ENCODE peak calls at places on chromosomes 16 and 17, in ten cellular contexts. J, W, U, E, M, D, Y, K, N and C are unnamed samples.

GRCh38 chr17:74182041-74182783 is 21.3 kb upstream of the RPL38 start:
- DNase-seq in J (no peak), W (no peak), U (no peak), E (no peak), M (peak; percentile 55), D (no peak), Y (no peak), K (no peak), N (no peak), C (no peak)

GRCh38 chr16:57308041-57308440 is 23.6 kb upstream of the PLLP start:
- DNase-seq in J (no peak), W (no peak), U (peak; percentile 33), E (no peak), M (peak; percentile 13), D (peak; percentile 17), Y (no peak), K (no peak), N (no peak), C (no peak)

GRCh38 chr16:3986235-3986544 is 105.7 kb upstream of the CREBBP start:
- DNase-seq in J (no peak), W (no peak), U (no peak), E (no peak), M (no peak), D (no peak), Y (no peak), K (no peak), N (no peak), C (no peak)

GRCh38 chr16:77574867-77575619 is 140.2 kb upstream of the ADAMTS18 start:
- DNase-seq in J (no peak), W (no peak), U (no peak), E (peak; percentile 23), M (no peak), D (no peak), Y (no peak), K (no peak), N (no peak), C (no peak)

GRCh38 chr17:48601528-48602430 is 3.0 kb downstream of the HOXB6 start:
- DNase-seq in J (no peak), W (no peak), U (no peak), E (no peak), M (no peak), D (no peak), Y (no peak), K (no peak), N (no peak), C (no peak)

GRCh38 chr17:34620458-34620857 is 41.1 kb downstream of the TMEM132E start:
- DNase-seq in J (no peak), W (no peak), U (no peak), E (no peak), M (no peak), D (no peak), Y (no peak), K (no peak), N (no peak), C (no peak)

GRCh38 chr17:74271281-74271680 is 2.8 kb upstream of the DNAI2 start:
- DNase-seq in J (no peak), W (no peak), U (no peak), E (no peak), M (no peak), D (no peak), Y (peak; percentile 42), K (no peak), N (peak; percentile 20), C (no peak)

GRCh38 chr16:47695746-47696145 is 234.6 kb downstream of the PHKB start:
- DNase-seq in J (no peak), W (no peak), U (no peak), E (no peak), M (no peak), D (no peak), Y (no peak), K (no peak), N (no peak), C (no peak)

GRCh38 chr17:69672924-69673323 is 258.4 kb downstream of the MAP2K6 start:
- DNase-seq in J (no peak), W (no peak), U (no peak), E (no peak), M (no peak), D (no peak), Y (no peak), K (no peak), N (no peak), C (no peak)

GRCh38 chr17:44688675-44689491 is 693 bp downstream of the CCDC43 start:
- DNase-seq in J (no peak), W (no peak), U (no peak), E (no peak), M (no peak), D (no peak), Y (no peak), K (no peak), N (peak; percentile 5), C (no peak)

GRCh38 chr17:7838291-7839075 is 4.5 kb downstream of the KDM6B start:
- DNase-seq in J (no peak), W (no peak), U (peak; percentile 66), E (no peak), M (peak; percentile 79), D (no peak), Y (peak; percentile 78), K (no peak), N (peak; percentile 77), C (no peak)

GRCh38 chr17:33976816-33977215 is 278.3 kb upstream of the CCL2 start:
- DNase-seq in J (no peak), W (no peak), U (no peak), E (no peak), M (no peak), D (no peak), Y (no peak), K (peak; percentile 17), N (no peak), C (peak; percentile 64)

GRCh38 chr17:71237903-71238538 is 882.8 kb upstream of the SOX9 start:
- DNase-seq in J (no peak), W (no peak), U (no peak), E (no peak), M (no peak), D (no peak), Y (no peak), K (no peak), N (no peak), C (no peak)

GRCh38 chr17:43905985-43906852 is 1.1 kb downstream of the MPP2 start:
- DNase-seq in J (no peak), W (peak; percentile 70), U (peak; percentile 95), E (peak; percentile 33), M (no peak), D (peak; percentile 74), Y (peak; percentile 96), K (peak; percentile 90), N (no peak), C (peak; percentile 91)

GRCh38 chr17:6177941-6178694 is 107.9 kb downstream of the WSCD1 start:
- DNase-seq in J (no peak), W (no peak), U (no peak), E (no peak), M (no peak), D (no peak), Y (no peak), K (no peak), N (no peak), C (no peak)

GRCh38 chr17:51725185-51725584 is 433.3 kb downstream of the CA10 start:
- DNase-seq in J (no peak), W (no peak), U (no peak), E (no peak), M (no peak), D (no peak), Y (no peak), K (no peak), N (no peak), C (no peak)

GRCh38 chr17:55760643-55761355 is 9.9 kb downstream of the PCTP start:
- DNase-seq in J (no peak), W (no peak), U (no peak), E (no peak), M (no peak), D (no peak), Y (no peak), K (no peak), N (no peak), C (no peak)

GRCh38 chr16:73584157-73584556 is 536.2 kb upstream of the ZFHX3 start:
- DNase-seq in J (no peak), W (no peak), U (no peak), E (no peak), M (no peak), D (no peak), Y (no peak), K (no peak), N (no peak), C (no peak)

GRCh38 chr16:53948326-53948725 is 244.4 kb downstream of the FTO start:
- DNase-seq in J (no peak), W (no peak), U (no peak), E (no peak), M (no peak), D (no peak), Y (no peak), K (no peak), N (no peak), C (no peak)

DNA sequence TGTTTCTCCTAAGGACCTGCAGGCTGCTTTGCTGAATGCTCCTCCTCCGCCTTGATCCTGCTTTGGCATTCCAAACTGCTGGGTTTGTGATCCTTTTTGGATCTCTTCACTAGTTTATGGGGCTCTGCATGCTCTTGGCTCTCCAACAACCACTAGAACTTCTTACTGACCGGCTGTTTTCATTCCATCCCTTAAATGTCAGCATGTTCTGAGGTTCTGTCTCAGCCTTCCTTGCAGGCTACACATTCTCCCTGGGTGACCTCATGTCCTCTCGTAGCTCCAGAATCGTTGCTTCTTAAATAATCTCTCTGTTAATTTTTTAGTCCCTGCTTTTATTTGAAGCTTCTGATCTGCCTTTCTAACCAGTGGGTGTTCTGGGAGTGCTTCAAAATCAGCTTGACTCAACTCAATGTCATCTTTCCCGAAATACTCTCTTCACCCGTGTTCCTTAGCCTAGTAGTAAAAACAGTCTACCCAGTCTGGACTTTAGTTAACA is 119.0 kb upstream of the HS3ST2 start:
- DNase-seq in J (no peak), W (no peak), U (peak; percentile 84), E (no peak), M (no peak), D (no peak), Y (no peak), K (no peak), N (no peak), C (peak; percentile 90)
- TF ChIP-seq POLR2AphosphoS5 in J (no peak), W (no peak), U (peak; percentile 29), E (no peak), M (no peak), D (peak; percentile 64), Y (no peak), K (no peak), N (no peak), C (peak; percentile 20)

GRCh38 chr16:89067677-89068076 is 26.0 kb upstream of the ACSF3 start:
- DNase-seq in J (no peak), W (no peak), U (no peak), E (no peak), M (no peak), D (peak; percentile 31), Y (no peak), K (no peak), N (no peak), C (no peak)
- H3K4me3 ChIP-seq in J (no peak overlapping the region), W (no peak overlapping the region), U (no peak overlapping the region), E (no peak overlapping the region), M (no peak overlapping the region), D (no peak overlapping the region), Y (no peak overlapping the region), K (no peak overlapping the region), N (no peak overlapping the region), C (no peak overlapping the region)

GRCh38 chr17:4955091-4955490 is 4.2 kb downstream of the ENO3 start:
- DNase-seq in J (no peak), W (no peak), U (no peak), E (no peak), M (no peak), D (no peak), Y (no peak), K (no peak), N (no peak), C (no peak)
- H3K27ac ChIP-seq in J (no peak overlapping the region), W (no peak overlapping the region), U (no peak overlapping the region), E (no peak overlapping the region), M (no peak overlapping the region), D (no peak overlapping the region), Y (no peak overlapping the region), K (no peak overlapping the region), N (no peak overlapping the region), C (no peak overlapping the region)

GRCh38 chr17:19019041-19019941 is 14.7 kb upstream of the FAM83G start:
- DNase-seq in J (no peak), W (no peak), U (no peak), E (no peak), M (peak; percentile 75), D (no peak), Y (no peak), K (no peak), N (peak; percentile 50), C (no peak)
- TF ChIP-seq POLR2AphosphoS5 in J (no peak), W (no peak), U (no peak), E (no peak), M (peak; percentile 76), D (no peak), Y (no peak), K (no peak), N (no peak), C (no peak)